ENCODE peak calls at places on chromosomes 5 and 9, in seven cellular contexts. P is cardiac fibroblast, G is NCI-H1092 treated with DMSO at 0.1 percent for 48 hours, L is NCI-H524, U is GM06990, E is heart right ventricle, K is endothelial cell. N is an unnamed sample.

GRCh38 chr9:70923941-70924340 is 197.5 kb downstream of the TRPM3 start:
- DNase-seq in P (peak), U (no peak), L (no peak), K (no peak), E (no peak), G (no peak), N (no peak)

GRCh38 chr5:145245354-145245753 is 589.8 kb downstream of the PRELID2 start:
- DNase-seq in U (no peak), L (no peak), P (peak), G (no peak), K (no peak), E (no peak), N (no peak)

GRCh38 chr5:1777281-1778137 is 22.1 kb downstream of the MRPL36 start:
- DNase-seq in G (no peak), E (no peak), L (no peak), U (no peak), P (no peak), K (no peak), N (no peak)

GRCh38 chr9:94139672-94140417 is 55.6 kb downstream of the PTPDC1 start:
- DNase-seq in E (peak), L (peak), K (no peak), U (no peak), G (no peak), P (peak), N (no peak)

GRCh38 chr9:38306899-38307298 is 85.6 kb upstream of the ALDH1B1 start:
- DNase-seq in L (no peak), U (no peak), K (no peak), P (no peak), G (no peak), E (no peak), N (no peak)

GRCh38 chr5:38450627-38451371 is 105.6 kb downstream of the LIFR start:
- DNase-seq in K (no peak), L (no peak), G (no peak), U (no peak), E (no peak), P (no peak), N (no peak)

GRCh38 chr5:56422060-56422762 is 189.1 kb upstream of the ANKRD55 start:
- DNase-seq in U (no peak), G (no peak), E (no peak), L (no peak), K (no peak), P (no peak), N (no peak)

GRCh38 chr9:91187965-91188344 is 173.8 kb downstream of the AUH start:
- DNase-seq in K (no peak), L (no peak), E (no peak), P (peak), G (no peak), U (no peak), N (no peak)

GRCh38 chr5:137866541-137867388 is 895 bp upstream of the MYOT start:
- DNase-seq in G (no peak), U (no peak), P (no peak), E (no peak), K (no peak), L (no peak), N (no peak)

GRCh38 chr9:75616841-75617566 is 273.5 kb upstream of the PCSK5 start:
- DNase-seq in G (no peak), L (no peak), E (no peak), U (no peak), P (no peak), K (no peak), N (no peak)

GRCh38 chr9:18799420-18799819 is 233.6 kb downstream of the SAXO1 start:
- DNase-seq in E (no peak), G (no peak), L (no peak), P (peak), U (no peak), K (no peak), N (no peak)

GRCh38 chr5:15521349-15521937 is 21.5 kb downstream of the FBXL7 start:
- DNase-seq in G (no peak), P (peak), K (no peak), E (no peak), U (no peak), L (peak), N (no peak)

GRCh38 chr5:90855296-90855990 is 296.8 kb downstream of the ADGRV1 start:
- DNase-seq in G (no peak), P (peak), U (no peak), K (no peak), E (no peak), L (no peak), N (no peak)

GRCh38 chr5:143606043-143606752 is 202.7 kb upstream of the NR3C1 start:
- DNase-seq in K (no peak), P (no peak), G (no peak), E (no peak), U (peak), L (no peak), N (peak)

GRCh38 chr5:74334434-74335364 is 305.8 kb downstream of the ENC1 start:
- DNase-seq in P (no peak), E (no peak), G (no peak), K (no peak), U (no peak), L (no peak), N (no peak)

GRCh38 chr5:169064093-169064492 is 236.8 kb downstream of the SLIT3 start:
- DNase-seq in P (peak), G (no peak), L (no peak), K (no peak), E (peak), U (no peak), N (no peak)

GRCh38 chr5:41410737-41411136 is 99.7 kb downstream of the PLCXD3 start:
- DNase-seq in G (no peak), K (no peak), E (no peak), U (no peak), P (no peak), L (no peak), N (no peak)

GRCh38 chr9:16625831-16626230 is 244.6 kb downstream of the BNC2 start:
- DNase-seq in L (no peak), P (peak), U (no peak), G (no peak), E (no peak), K (no peak), N (no peak)

GRCh38 chr9:133973791-133974630 is 18.1 kb downstream of the VAV2 start:
- DNase-seq in K (no peak), E (no peak), G (no peak), P (no peak), U (no peak), L (no peak), N (no peak)

GRCh38 chr9:113776194-113776593 is 99.9 kb upstream of the ZNF618 start:
- DNase-seq in L (no peak), U (no peak), G (no peak), E (no peak), P (no peak), K (no peak), N (no peak)

GRCh38 chr5:139637438-139638089 is 10.6 kb upstream of the CXXC5 start:
- DNase-seq in E (peak), L (peak), G (peak), U (peak), P (peak), K (peak), N (no peak)

GRCh38 chr5:159322180-159322579 is 8.1 kb downstream of the IL12B start:
- DNase-seq in E (no peak), K (no peak), P (no peak), G (no peak), U (no peak), L (no peak), N (no peak)

GRCh38 chr5:79181419-79182022 is 54.4 kb upstream of the JMY start:
- DNase-seq in L (no peak), U (no peak), P (peak), E (no peak), K (no peak), G (no peak), N (no peak)

GRCh38 chr5:149371296-149371962 is 7.7 kb downstream of the IL17B start:
- DNase-seq in L (peak), P (peak), U (no peak), G (peak), E (peak), K (peak), N (no peak)

GRCh38 chr5:61800450-61800849 is 468.4 kb downstream of the ZSWIM6 start:
- DNase-seq in K (no peak), L (no peak), G (no peak), U (no peak), P (no peak), E (no peak), N (no peak)

GRCh38 chr5:166031926-166032325 is 2259.5 kb upstream of the WWC1 start:
- DNase-seq in U (no peak), L (no peak), E (no peak), P (no peak), G (no peak), K (no peak), N (no peak)

N was measured in GM12878.